ENCODE peak calls at places on chromosome 4, in four cellular contexts. I is upper lobe of left lung, J is uterus, W is endothelial cell of umbilical vein. X is an unnamed sample. For H3K27me3, the result is how much of the 10 kb centered on the place peaks cover.

GRCh38 chr4:13509442-13509841 is 25.3 kb upstream of the RAB28 start:
- DNase-seq in I (no peak), J (no peak), W (no peak), X (no peak)

GRCh38 chr4:111064342-111064993 is 441.6 kb upstream of the PITX2 start:
- DNase-seq in I (no peak), J (no peak), W (no peak), X (no peak)

GRCh38 chr4:95548738-95549245 is at the start of gene UNC5C:
- DNase-seq in I (peak), J (peak), W (peak), X (peak)

GRCh38 chr4:148284526-148285193 is 157.6 kb downstream of the NR3C2 start:
- DNase-seq in I (no peak), J (no peak), W (peak), X (no peak)

GRCh38 chr4:69813628-69814027 is 46.3 kb downstream of the SULT1E1 start:
- DNase-seq in I (no peak), J (no peak), W (no peak), X (no peak)

GRCh38 chr4:145739840-145740239 is 59.9 kb downstream of the C4orf51 start:
- DNase-seq in I (no peak), J (no peak), W (no peak), X (no peak)

GRCh38 chr4:46937493-46937892 is 28.4 kb upstream of the COX7B2 start:
- DNase-seq in I (no peak), J (no peak), W (peak), X (no peak)

GRCh38 chr4:95232358-95233156 is 316.2 kb downstream of the UNC5C start:
- DNase-seq in I (no peak), J (no peak), W (no peak), X (no peak)

GRCh38 chr4:6388713-6389112 is 83.7 kb downstream of the PPP2R2C start:
- DNase-seq in I (no peak), J (no peak), W (no peak), X (no peak)

GRCh38 chr4:1797861-1798529 is 4.9 kb downstream of the FGFR3 start:
- DNase-seq in I (no peak), J (no peak), W (no peak), X (no peak)

GRCh38 chr4:78599931-78600375 is 48.4 kb downstream of the ANXA3 start:
- DNase-seq in I (no peak), J (no peak), W (peak), X (no peak)

GRCh38 chr4:22514431-22514830 is 1.4 kb downstream of the ADGRA3 start:
- DNase-seq in I (no peak), J (no peak), W (no peak), X (no peak)

GRCh38 chr4:7783560-7783959 is 156.1 kb downstream of the AFAP1 start:
- DNase-seq in I (no peak), J (no peak), W (no peak), X (peak)

GRCh38 chr4:187726485-187726884 is 269.1 kb upstream of the ZFP42 start:
- DNase-seq in I (no peak), J (no peak), W (no peak), X (no peak)

GRCh38 chr4:15989431-15989830 is 26.5 kb upstream of the FGFBP2 start:
- DNase-seq in I (no peak), J (no peak), W (no peak), X (no peak)
- TF ChIP-seq POLR2A in I (no peak), J (no peak), W (no peak), X (no peak)

DNA sequence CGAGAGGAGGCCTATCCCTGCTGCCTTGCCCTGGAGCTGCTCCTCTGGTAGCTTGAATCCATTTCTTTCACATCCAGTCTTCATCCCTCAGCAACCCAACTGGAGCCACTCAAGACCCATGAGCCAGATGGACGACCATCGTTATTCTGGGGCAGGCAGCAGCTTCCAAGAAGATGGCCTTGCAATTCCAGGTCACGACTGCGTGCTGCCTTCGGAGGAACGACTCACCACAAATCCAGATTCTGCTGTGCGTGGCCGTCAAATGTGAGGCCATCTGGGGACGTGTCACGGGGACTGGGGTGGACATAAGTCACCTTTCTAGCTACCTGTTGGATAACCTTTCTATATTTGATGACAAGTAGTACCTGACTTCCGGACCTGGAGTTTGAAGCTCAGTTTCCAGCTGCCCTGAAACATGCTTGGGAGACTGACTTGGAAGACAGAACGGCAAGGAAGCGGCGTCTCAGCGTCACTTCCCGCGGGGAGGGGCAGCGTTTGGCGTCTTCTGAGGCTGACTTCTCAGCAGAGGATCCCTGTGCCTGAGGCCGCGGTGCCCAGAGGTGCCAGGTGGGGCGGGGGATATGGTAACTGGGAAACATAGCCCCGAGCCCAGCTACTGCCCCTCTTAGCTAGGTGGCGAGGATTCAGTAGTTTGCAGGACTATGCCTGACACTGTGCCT is 11.7 kb upstream of the TMEM271 start:
- DNase-seq in I (no peak), J (no peak), W (no peak), X (no peak)
- H3K27me3 ChIP-seq in I (under half), J (under half), W (under half), X (under half)

GRCh38 chr4:48342559-48342878 is 1.2 kb downstream of the SLAIN2 start:
- DNase-seq in I (no peak), J (no peak), W (peak), X (no peak)

GRCh38 chr4:48343035-48343434 is 1.7 kb downstream of the SLAIN2 start:
- DNase-seq in I (no peak), J (no peak), W (peak), X (no peak)

GRCh38 chr4:48340905-48341775 is at the start of gene SLAIN2:
- DNase-seq in I (peak), J (peak), W (peak), X (peak)

GRCh38 chr4:48343531-48343930 is 2.2 kb downstream of the SLAIN2 start:
- DNase-seq in I (peak), J (no peak), W (no peak), X (no peak)

DNA sequence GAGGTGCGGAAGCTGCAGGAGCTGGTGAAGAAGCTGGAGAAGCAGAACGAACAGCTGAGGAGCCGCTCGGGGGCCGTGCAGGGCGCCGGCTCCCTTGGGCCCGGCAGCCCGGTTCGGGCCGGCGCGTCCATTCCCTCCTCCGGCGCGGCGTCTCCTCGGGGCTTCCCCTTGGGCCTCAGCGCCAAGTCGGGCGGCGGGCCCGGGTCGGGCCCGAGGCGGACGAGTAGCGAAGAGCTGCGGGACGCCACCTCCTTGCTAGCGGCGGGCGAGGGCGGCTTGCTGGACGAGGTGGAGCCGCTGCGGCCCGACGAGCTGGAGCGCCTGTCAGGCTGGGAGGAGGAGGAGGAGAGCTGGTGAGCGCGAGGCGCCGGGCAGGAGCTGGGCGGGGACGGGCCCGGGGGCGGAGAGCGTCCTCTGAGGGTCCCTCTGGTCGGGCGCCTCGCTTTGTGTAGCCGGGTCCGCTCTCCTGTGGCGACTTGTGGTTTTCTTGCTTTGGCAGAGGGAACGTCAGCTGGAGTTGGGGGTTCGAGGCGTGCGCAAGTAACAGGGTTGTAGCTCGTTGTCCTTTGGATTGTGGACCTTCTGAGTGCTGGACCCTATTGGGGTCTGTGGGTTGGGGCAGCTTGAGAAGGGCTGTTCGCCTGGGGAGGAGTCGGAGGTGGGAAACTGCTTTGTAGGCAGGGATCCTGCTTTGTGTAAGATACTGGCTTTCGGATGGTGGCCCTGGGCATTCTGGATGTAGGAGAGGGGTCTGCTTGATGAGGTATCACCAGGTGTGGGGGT is 638 bp downstream of the SLAIN2 start:
- DNase-seq in I (peak), J (peak), W (peak), X (peak)
- TF ChIP-seq POLR2A in I (no peak), J (no peak), W (no peak), X (no peak)

DNA sequence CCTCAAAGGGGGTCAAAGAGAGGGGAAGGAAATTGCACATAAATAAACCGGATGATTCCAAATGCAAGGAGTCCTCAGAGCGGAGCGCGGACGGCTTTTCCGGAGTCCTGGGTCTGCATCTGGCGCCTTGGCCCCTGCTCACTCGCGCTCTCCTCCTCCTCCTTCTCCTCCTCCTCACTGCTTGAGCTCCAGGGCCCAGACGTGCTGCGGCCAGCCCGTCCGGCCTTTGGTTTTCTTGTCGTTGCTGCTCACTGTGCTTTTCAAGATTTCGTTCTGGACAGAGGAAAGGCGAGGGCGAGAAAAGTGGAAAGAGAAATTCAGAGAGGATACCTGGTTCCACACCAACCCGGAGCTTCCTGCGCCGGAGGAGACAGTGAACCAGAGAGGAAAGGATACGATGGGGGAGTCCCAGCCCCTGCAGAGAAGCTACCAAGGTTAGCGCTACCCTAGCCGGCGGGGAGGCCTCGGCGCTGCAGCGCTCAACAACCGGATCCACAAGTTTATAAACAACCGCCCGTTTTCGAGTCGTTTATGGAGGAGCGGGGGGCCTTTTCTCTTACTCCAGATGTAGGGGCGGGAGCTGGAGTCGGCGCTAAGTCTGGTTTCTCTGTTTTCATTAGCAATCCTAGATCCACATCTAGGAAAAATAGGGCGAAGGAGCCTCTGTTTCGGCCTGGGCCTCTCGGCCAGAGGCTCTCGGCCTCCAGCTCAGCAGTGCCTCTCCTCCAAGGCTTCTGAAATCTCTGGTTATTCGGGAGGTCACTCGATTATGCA is 2.7 kb downstream of the HAND2 start:
- DNase-seq in I (no peak), J (no peak), W (no peak), X (no peak)
- H3K27me3 ChIP-seq in I (half or more), J (under half), W (half or more), X (half or more)

GRCh38 chr4:24260922-24261581 is 323.3 kb downstream of the DHX15 start:
- DNase-seq in I (no peak), J (no peak), W (no peak), X (no peak)
- TF ChIP-seq POLR2A in I (no peak), J (no peak), W (no peak), X (no peak)